ENCODE peak calls at places on chromosomes 1 and 21, in seven cellular contexts. O is transverse colon, C is testis, L is A549, J is ovary, N is IMR-90, F is tibial nerve. K is an unnamed sample.
A peak's percentile ranks its signal among the peaks of the same experiment; 100 is the strongest.

GRCh38 chr1:6483010-6483760 is 8.3 kb downstream of the PLEKHG5 start:
- DNase-seq in F (no peak), L (no peak), C (no peak), O (peak; percentile 83), N (no peak), J (no peak), K (no peak)

GRCh38 chr1:21262282-21263051 is 27.8 kb downstream of the ECE1 start:
- DNase-seq in C (peak; percentile 94), L (peak; percentile 82), N (peak; percentile 95), F (peak; percentile 77), J (peak; percentile 78), O (peak; percentile 56), K (peak; percentile 33)

GRCh38 chr1:28290851-28291250 is 31.5 kb downstream of the SESN2 start:
- DNase-seq in C (no peak), N (no peak), J (no peak), O (peak; percentile 54), L (no peak), F (no peak), K (no peak)

GRCh38 chr1:85243336-85243735 is 16.1 kb downstream of the C1orf52 start:
- DNase-seq in N (peak; percentile 34), O (no peak), F (no peak), C (no peak), J (no peak), L (no peak), K (no peak)

GRCh38 chr1:155012760-155013602 is 10.4 kb downstream of the ZBTB7B start:
- DNase-seq in L (no peak), F (no peak), N (no peak), J (no peak), C (no peak), O (no peak), K (no peak)

GRCh38 chr1:93087532-93087931 is 8.4 kb downstream of the MTF2 start:
- DNase-seq in O (no peak), L (no peak), F (no peak), N (no peak), C (no peak), J (no peak), K (no peak)

GRCh38 chr1:21507511-21508270 is 1.5 kb upstream of the ALPL start:
- DNase-seq in J (no peak), N (no peak), L (no peak), O (no peak), F (no peak), C (no peak), K (no peak)

GRCh38 chr1:228989992-228990827 is 254.9 kb downstream of the RHOU start:
- DNase-seq in L (no peak), O (peak; percentile 49), J (peak; percentile 33), F (peak; percentile 47), C (peak; percentile 53), N (no peak), K (no peak)

GRCh38 chr1:32285658-32286057 is 6.2 kb upstream of the HDAC1 start:
- DNase-seq in C (no peak), N (no peak), J (no peak), F (no peak), O (no peak), L (no peak), K (no peak)

GRCh38 chr1:150092180-150092791 is 24.7 kb downstream of the VPS45 start:
- DNase-seq in J (no peak), F (no peak), N (peak; percentile 2), C (no peak), O (no peak), L (no peak), K (no peak)

GRCh38 chr1:9180077-9180819 is 51.3 kb upstream of the GPR157 start:
- DNase-seq in L (peak; percentile 59), O (no peak), C (no peak), F (no peak), N (peak; percentile 62), J (no peak), K (no peak)

GRCh38 chr1:207824691-207825090 is 72.8 kb downstream of the CD46 start:
- DNase-seq in O (no peak), F (no peak), N (no peak), L (no peak), C (no peak), J (peak; percentile 49), K (no peak)

GRCh38 chr1:64616039-64616438 is 128.8 kb upstream of the RAVER2 start:
- DNase-seq in O (no peak), C (no peak), J (no peak), F (no peak), L (no peak), N (no peak), K (no peak)

GRCh38 chr1:88875595-88875994 is 15.8 kb downstream of the GTF2B start:
- DNase-seq in L (no peak), O (no peak), N (no peak), C (no peak), J (no peak), F (no peak), K (no peak)

GRCh38 chr1:68889471-68889870 is 392.6 kb upstream of the DEPDC1 start:
- DNase-seq in L (no peak), N (no peak), J (no peak), C (no peak), O (no peak), F (no peak), K (no peak)

GRCh38 chr1:7526196-7526866 is 244.8 kb upstream of the VAMP3 start:
- DNase-seq in F (no peak), N (no peak), O (no peak), L (no peak), J (no peak), C (no peak), K (no peak)

DNA sequence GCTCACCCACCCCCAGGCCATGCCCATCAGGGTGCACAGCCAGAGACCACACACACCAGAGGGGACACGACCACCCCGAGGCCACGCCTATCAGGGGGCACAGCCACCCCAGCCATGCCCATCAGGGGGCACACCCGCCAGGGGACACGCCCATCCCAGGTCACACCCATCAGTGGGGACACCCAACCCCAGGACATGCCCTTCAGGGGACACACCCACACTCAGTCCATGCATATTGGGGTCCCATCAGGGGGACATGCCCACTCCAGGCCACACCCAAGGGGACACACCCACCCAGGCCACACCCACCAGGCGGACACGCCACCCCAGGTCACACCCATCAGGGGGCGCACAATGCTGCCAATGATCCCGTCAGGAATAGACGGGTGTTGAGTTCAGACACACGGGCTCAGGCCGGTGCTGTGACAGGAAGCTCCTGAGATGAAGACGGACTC is 20.7 kb downstream of the MCM3AP start:
- DNase-seq in F (no peak), C (no peak), J (no peak), N (no peak), L (no peak), O (no peak), K (no peak)
- TF ChIP-seq POLR2A in F (no peak), C (no peak), J (no peak), N (no peak), L (no peak), O (no peak), K (no peak)

GRCh38 chr1:12170263-12170671 is 3.5 kb downstream of the TNFRSF1B start:
- DNase-seq in O (no peak), J (no peak), N (no peak), F (no peak), L (no peak), C (no peak), K (no peak)

GRCh38 chr1:12172959-12173358 is 6.2 kb downstream of the TNFRSF1B start:
- DNase-seq in C (no peak), F (no peak), N (no peak), J (no peak), O (no peak), L (no peak), K (no peak)

GRCh38 chr1:12169442-12170135 is 2.8 kb downstream of the TNFRSF1B start:
- DNase-seq in L (no peak), J (no peak), F (no peak), O (no peak), C (no peak), N (no peak), K (no peak)

GRCh38 chr1:12172042-12172851 is 5.5 kb downstream of the TNFRSF1B start:
- DNase-seq in O (no peak), C (no peak), L (no peak), J (no peak), F (no peak), N (no peak), K (no peak)

DNA sequence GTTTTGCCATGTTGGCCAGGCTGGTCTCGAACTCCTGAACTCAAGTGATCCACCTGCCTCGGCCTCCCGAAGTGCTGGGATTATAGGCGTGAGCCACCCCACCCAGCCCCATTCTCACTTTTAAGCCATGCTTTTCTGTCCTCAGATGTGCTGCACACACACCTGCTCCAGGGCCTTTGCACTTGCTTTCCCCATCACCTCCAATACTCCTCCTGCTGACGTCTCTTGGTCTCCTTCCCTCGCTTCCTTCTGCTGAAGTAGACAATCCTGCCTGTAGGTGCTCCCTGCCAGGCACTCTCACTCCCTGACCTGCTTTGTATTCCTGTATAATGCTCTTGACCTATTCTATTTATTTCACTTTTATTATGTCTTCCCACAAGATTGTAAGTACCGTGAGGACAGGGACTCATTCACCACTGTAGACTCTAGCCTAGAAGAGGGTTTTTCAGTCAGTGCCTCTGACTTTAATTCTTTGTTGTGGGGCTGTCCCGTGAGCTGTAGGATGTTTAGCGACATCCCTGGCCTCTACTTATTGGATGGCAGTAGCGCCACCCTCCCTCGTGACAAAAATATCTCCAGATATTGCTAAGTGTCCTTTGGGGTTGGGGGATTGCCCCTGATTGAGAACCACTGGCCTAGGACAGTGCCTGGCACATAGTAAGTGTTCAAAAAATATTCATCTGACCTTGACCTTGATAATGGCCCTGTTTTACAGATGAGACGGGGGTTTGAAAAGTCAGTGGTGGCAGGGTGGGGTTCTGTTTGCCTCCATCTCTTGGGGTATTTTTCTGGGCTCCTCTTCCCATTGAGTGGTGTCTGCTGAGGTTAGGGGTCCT is 4.6 kb downstream of the TNFRSF1B start:
- DNase-seq in L (no peak), N (no peak), C (no peak), F (no peak), O (no peak), J (no peak), K (no peak)
- H3K4me1 ChIP-seq in L (no peaks in the 10 kb centered on the region), N (peaks cover 15% of the 10 kb centered on the region), C (peaks cover 2% of the 10 kb centered on the region), F (no peaks in the 10 kb centered on the region), O (peaks cover 24% of the 10 kb centered on the region), J (peaks cover 14% of the 10 kb centered on the region), K (no peaks in the 10 kb centered on the region)

GRCh38 chr1:119738100-119738720 is 26.5 kb downstream of the PHGDH start:
- DNase-seq in F (no peak), N (no peak), L (no peak), O (no peak), J (no peak), C (no peak), K (no peak)

GRCh38 chr1:119735217-119735616 is 23.5 kb downstream of the PHGDH start:
- DNase-seq in F (no peak), L (no peak), J (no peak), O (no peak), N (no peak), C (peak; percentile 77), K (no peak)

GRCh38 chr1:119739150-119739549 is 27.4 kb downstream of the PHGDH start:
- DNase-seq in F (no peak), J (no peak), C (peak; percentile 85), L (no peak), N (no peak), O (no peak), K (no peak)

GRCh38 chr1:119736649-119737039 is 24.9 kb downstream of the PHGDH start:
- DNase-seq in L (no peak), O (no peak), J (no peak), F (no peak), N (no peak), C (no peak), K (no peak)

GRCh38 chr1:119737040-119737682 is 25.4 kb downstream of the PHGDH start:
- DNase-seq in F (no peak), O (peak; percentile 39), L (no peak), C (peak; percentile 96), N (no peak), J (peak; percentile 56), K (peak; percentile 40)
- TF ChIP-seq POLR2A in F (no peak), O (no peak), L (no peak), C (no peak), N (no peak), J (no peak), K (no peak)

GRCh38 chr21:26115899-26116298 is 54.7 kb downstream of the APP start:
- DNase-seq in L (peak; percentile 6), J (no peak), F (no peak), N (peak; percentile 75), C (no peak), O (no peak), K (no peak)
- H3K4me1 ChIP-seq in L (peaks cover 20% of the 10 kb centered on the region), J (peaks cover 3% of the 10 kb centered on the region), F (no peaks in the 10 kb centered on the region), N (peaks cover 4% of the 10 kb centered on the region), C (peaks cover 31% of the 10 kb centered on the region), O (peaks cover 11% of the 10 kb centered on the region), K (peaks cover 5% of the 10 kb centered on the region)

K was measured in prostate gland.